ENCODE peak calls at places on chromosomes 1 and 21, in five cellular contexts. R, P, X, K and M are unnamed samples.

GRCh38 chr1:166489670-166490436 is 323.1 kb upstream of the FAM78B start:
- DNase-seq in K (no peak), P (no peak), R (peak; percentile 1), X (peak; percentile 90), M (no peak)

GRCh38 chr1:18458751-18459133 is 22.0 kb upstream of the KLHDC7A start:
- DNase-seq in R (no peak), X (no peak), P (no peak), K (no peak), M (no peak)

GRCh38 chr21:37240978-37241377 is 26.2 kb downstream of the VPS26C start:
- DNase-seq in P (peak; percentile 57), K (no peak), R (no peak), X (no peak), M (no peak)

GRCh38 chr1:246567258-246568235 is 1.3 kb downstream of the CNST start:
- DNase-seq in R (peak; percentile 89), P (no peak), X (peak; percentile 43), K (no peak), M (no peak)

GRCh38 chr1:211017066-211017691 is 116.8 kb downstream of the KCNH1 start:
- DNase-seq in R (peak; percentile 51), X (no peak), K (no peak), P (no peak), M (no peak)

GRCh38 chr1:57124768-57125446 is 159.1 kb upstream of the C8B start:
- DNase-seq in R (no peak), X (no peak), K (no peak), P (no peak), M (no peak)

GRCh38 chr1:31769720-31770390 is 5.7 kb upstream of the ADGRB2 start:
- DNase-seq in R (no peak), P (no peak), X (no peak), K (no peak), M (no peak)

GRCh38 chr1:3890389-3891328 is 9.4 kb downstream of the C1orf174 start:
- DNase-seq in K (no peak), X (no peak), R (no peak), P (no peak), M (no peak)

GRCh38 chr1:181947441-181947840 is 114.1 kb downstream of the ZNF648 start:
- DNase-seq in X (no peak), P (no peak), K (no peak), R (no peak), M (no peak)

GRCh38 chr1:55309786-55310516 is 94.8 kb upstream of the USP24 start:
- DNase-seq in P (peak; percentile 38), X (no peak), K (no peak), R (no peak), M (no peak)

GRCh38 chr1:25565188-25565591 is 21.8 kb downstream of the LDLRAP1 start:
- DNase-seq in R (no peak), K (no peak), X (peak; percentile 15), P (no peak), M (no peak)

GRCh38 chr1:161978011-161978790 is 45.5 kb downstream of the OLFML2B start:
- DNase-seq in P (no peak), K (no peak), R (no peak), X (no peak), M (no peak)

GRCh38 chr1:119631433-119632102 is 16.5 kb downstream of the ZNF697 start:
- DNase-seq in X (no peak), K (no peak), P (peak; percentile 74), R (peak; percentile 67), M (no peak)

GRCh38 chr1:174222166-174222949 is 63.0 kb downstream of the RABGAP1L start:
- DNase-seq in R (peak; percentile 16), X (no peak), K (no peak), P (no peak), M (no peak)

GRCh38 chr1:55060133-55060999 is 21.0 kb downstream of the PCSK9 start:
- DNase-seq in X (no peak), P (no peak), K (no peak), R (peak; percentile 28), M (no peak)

GRCh38 chr1:118986839-118987430 is 1.2 kb downstream of the TBX15 start:
- DNase-seq in X (no peak), P (no peak), R (peak; percentile 5), K (no peak), M (no peak)

GRCh38 chr1:12141533-12141855 is 25.3 kb upstream of the TNFRSF1B start:
- DNase-seq in P (no peak), K (no peak), R (no peak), X (no peak), M (no peak)
- H3K9ac ChIP-seq in P (no peak overlapping the region), K (peak overlapping the region; percentile 42), R (no peak overlapping the region), X (no peak overlapping the region), M (no peak overlapping the region)

DNA sequence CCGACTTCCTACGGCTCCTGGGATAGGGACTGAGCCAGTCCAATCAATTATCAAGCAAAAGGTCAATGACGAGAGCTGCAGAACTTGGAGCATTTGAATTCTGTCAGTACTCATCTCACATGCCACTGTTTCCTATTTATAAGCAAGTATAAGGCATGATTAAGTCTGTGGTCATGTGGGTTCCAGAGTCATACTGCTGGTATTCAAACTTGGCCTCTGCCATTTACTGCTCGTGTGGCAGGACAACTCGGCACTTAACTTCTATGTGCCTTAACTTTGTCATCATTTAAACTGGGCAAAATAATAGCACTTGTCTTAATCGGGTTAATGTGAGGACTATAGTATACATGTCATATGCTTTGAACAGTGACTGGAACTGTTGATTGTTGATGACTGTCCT is 44.9 kb upstream of the TNFSF18 start:
- DNase-seq in K (no peak), R (peak; percentile 77), X (no peak), P (no peak), M (no peak)
- H3K9ac ChIP-seq in K (no peak overlapping the region), R (no peak overlapping the region), X (no peak overlapping the region), P (no peak overlapping the region), M (no peak overlapping the region)

DNA sequence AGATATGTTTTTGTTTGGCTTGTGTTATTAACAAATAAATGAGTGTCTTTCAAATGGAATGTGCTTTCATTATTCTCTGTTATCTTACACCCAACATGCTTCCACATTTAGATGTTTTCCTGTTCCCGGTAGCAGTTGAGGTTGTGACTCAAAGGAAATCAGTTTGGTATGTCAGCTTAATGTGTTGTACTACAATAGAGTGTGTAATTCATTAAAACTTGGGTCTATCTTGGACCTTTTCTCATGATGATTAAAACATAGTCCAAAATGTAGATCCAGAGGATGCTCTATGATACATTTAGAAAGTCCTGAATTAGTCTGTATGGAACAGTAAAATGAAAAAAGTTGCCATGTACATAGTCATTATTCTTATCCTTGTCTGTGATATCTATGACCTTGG is 26.7 kb downstream of the RTCA start:
- DNase-seq in X (no peak), P (no peak), R (no peak), K (no peak), M (no peak)
- H3K9ac ChIP-seq in X (no peak overlapping the region), P (no peak overlapping the region), R (no peak overlapping the region), K (no peak overlapping the region), M (no peak overlapping the region)

DNA sequence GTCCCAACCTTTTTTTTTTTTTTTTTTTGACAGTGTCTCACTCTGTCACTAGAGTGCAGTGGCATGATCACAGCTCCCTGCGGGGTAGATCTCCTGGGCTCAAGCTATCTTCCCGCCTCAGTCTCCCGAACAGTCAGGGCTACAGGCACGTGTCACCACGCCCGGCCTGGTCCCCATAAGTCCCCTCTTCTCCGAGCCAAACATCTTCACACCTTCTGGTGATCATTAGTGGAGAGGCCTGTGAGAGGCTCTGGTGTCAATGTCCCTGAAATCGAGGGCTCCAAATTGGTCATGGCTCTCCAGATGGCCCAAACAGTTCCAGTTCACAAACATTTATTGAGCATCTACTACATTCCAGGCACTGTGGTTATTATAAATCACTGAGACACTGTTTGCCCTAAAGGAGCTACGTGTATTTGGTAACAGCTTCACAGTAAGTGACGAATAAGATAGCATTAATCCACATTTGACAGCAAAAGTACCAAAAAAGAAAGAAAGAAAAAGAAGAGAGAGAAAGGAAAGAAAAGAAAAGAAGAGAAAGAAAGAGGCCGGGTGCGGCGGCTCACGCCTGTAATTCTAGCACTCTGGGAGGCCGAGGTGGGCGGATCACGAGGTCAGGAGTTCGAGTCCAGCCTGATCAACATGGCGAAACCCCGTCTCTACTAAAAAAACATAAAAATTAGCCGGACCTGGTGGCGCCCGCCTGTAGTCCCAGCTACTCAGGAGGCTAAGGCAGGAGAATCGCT is 867 bp upstream of the TIMM17A start:
- DNase-seq in P (peak; percentile 50), R (peak; percentile 14), X (no peak), K (no peak), M (no peak)
- H3K9ac ChIP-seq in P (peak overlapping the region; percentile 86), R (peak overlapping the region; percentile 98), X (peak overlapping the region; percentile 94), K (peak overlapping the region; percentile 100), M (peak overlapping the region; percentile 89)

GRCh38 chr21:15160136-15160535 is 95.3 kb upstream of the NRIP1 start:
- DNase-seq in K (no peak), X (no peak), P (no peak), R (no peak), M (no peak)

GRCh38 chr21:15164678-15165303 is 100.0 kb upstream of the NRIP1 start:
- DNase-seq in K (no peak), R (peak; percentile 1), P (no peak), X (no peak), M (no peak)

GRCh38 chr21:15159382-15160020 is 94.7 kb upstream of the NRIP1 start:
- DNase-seq in K (no peak), X (peak; percentile 12), R (no peak), P (no peak), M (no peak)
- H3K9ac ChIP-seq in K (no peak overlapping the region), X (no peak overlapping the region), R (no peak overlapping the region), P (no peak overlapping the region), M (no peak overlapping the region)

GRCh38 chr1:240465531-240465940 is 146.4 kb downstream of the GREM2 start:
- DNase-seq in K (peak; percentile 27), R (peak; percentile 61), P (peak; percentile 79), X (peak; percentile 80), M (no peak)
- H3K9ac ChIP-seq in K (peak overlapping the region; percentile 34), R (peak overlapping the region; percentile 29), P (no peak overlapping the region), X (peak overlapping the region; percentile 41), M (no peak overlapping the region)

DNA sequence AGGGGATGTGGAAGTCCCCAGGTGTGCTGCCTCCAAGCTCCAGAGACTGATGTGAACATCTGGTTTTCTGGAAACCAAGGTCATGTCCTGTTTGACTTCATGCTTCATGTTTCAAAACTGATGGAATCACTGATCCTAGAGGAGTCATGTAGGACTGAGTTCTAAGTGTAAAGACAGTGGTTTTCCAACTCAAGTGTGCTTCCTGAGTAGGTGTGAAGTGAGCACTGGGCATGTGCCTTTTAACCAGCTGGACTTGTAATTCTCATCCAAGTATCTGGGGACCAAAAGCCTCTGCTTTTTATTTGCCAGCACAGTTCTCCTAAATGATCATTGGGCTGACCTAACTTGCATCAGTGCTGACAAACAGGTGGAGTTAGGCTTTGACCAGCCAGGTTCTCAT is 36.9 kb downstream of the ABCA4 start:
- DNase-seq in K (no peak), R (no peak), P (no peak), X (no peak), M (no peak)
- H3K9ac ChIP-seq in K (no peak overlapping the region), R (no peak overlapping the region), P (no peak overlapping the region), X (no peak overlapping the region), M (no peak overlapping the region)

DNA sequence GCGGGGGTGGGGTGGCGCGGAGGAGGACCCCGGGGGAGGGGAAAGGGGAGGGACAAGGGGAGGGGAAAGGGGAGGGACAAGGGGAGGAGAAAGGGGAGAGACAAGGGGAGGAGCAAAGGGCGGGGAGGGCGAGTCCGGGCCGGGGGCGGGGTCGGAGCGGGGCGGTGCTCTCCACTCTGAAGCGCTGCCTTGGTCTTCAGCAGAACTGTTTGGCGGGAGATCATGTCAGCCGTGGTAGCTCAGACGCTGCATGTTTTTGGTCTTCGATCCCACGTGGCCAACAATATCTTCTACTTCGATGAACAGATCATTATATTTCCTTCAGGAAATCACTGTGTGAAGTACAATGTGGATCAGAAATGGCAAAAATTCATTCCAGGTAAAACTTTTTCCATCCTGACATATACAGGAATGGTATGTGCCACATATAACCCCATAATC is 422 bp downstream of the CFAP57 start:
- DNase-seq in K (peak; percentile 91), R (peak; percentile 87), P (peak; percentile 95), X (peak; percentile 86), M (peak; percentile 63)
- H3K9ac ChIP-seq in K (no peak overlapping the region), R (peak overlapping the region; percentile 90), P (peak overlapping the region; percentile 65), X (peak overlapping the region; percentile 87), M (no peak overlapping the region)